ENCODE peak calls at places on chromosome 3, in four cellular contexts. J is HepG2, C is SK-N-SH, H is HCT116. T is an unnamed sample.

GRCh38 chr3:18443670-18444596 is 18.8 kb upstream of the SATB1 start:
- DNase-seq in J (no peak), C (peak; percentile 63), H (no peak), T (no peak)

GRCh38 chr3:13016726-13017255 is 56.4 kb downstream of the IQSEC1 start:
- DNase-seq in H (no peak), C (no peak), J (no peak), T (no peak)

GRCh38 chr3:72597756-72598195 is 250.5 kb downstream of the SHQ1 start:
- DNase-seq in H (no peak), C (peak; percentile 63), J (no peak), T (peak; percentile 11)

GRCh38 chr3:78116874-78117273 is 1077.0 kb downstream of the ROBO2 start:
- DNase-seq in H (no peak), C (no peak), J (no peak), T (no peak)

GRCh38 chr3:196868297-196868661 is 559 bp downstream of the SENP5 start:
- DNase-seq in J (peak; percentile 20), H (no peak), C (peak; percentile 60), T (peak; percentile 48)

GRCh38 chr3:56467801-56468183 is 475 bp downstream of the ERC2 start:
- DNase-seq in H (no peak), C (peak; percentile 69), J (no peak), T (no peak)

GRCh38 chr3:139460529-139460928 is 15.8 kb downstream of the RBP2 start:
- DNase-seq in J (no peak), C (no peak), H (no peak), T (no peak)

GRCh38 chr3:117750674-117751073 is 1041.1 kb downstream of the TUSC7 start:
- DNase-seq in C (no peak), H (no peak), J (no peak), T (no peak)

GRCh38 chr3:46845397-46845859 is 17.8 kb downstream of the MYL3 start:
- DNase-seq in H (no peak), J (no peak), C (peak; percentile 90), T (peak; percentile 15)

DNA sequence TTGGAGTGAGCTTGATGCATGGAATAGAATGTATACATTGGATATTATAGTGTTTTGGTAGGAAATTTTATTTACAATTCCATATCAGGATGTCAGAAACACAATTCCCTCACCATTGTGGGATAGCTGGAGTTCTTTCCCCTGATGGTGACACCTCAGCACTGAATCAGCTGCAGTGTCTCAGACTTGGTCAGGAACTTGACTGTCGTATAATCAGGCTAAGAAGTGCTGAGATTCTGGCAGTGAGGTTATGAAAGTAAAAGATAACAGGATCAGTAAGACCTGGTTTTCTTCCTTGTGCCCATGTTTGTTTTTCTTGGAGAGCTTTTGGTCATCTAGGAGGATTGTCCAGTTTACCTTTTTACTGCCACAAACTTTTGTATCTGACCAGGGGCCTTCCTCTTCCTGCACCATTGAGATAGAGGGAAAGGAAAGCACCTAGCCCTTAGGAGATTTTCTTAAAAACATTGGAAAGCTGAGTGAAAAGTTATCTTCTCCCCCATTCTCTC is 27.3 kb upstream of the ST3GAL6 start:
- DNase-seq in H (no peak), C (no peak), J (no peak), T (no peak)
- TF ChIP-seq JUND in H (no peak), C (no peak), J (no peak), T (no peak)

GRCh38 chr3:99356681-99357080 is 281.7 kb upstream of the COL8A1 start:
- DNase-seq in H (no peak), C (no peak), J (no peak), T (no peak)

GRCh38 chr3:99355465-99355864 is 282.9 kb upstream of the COL8A1 start:
- DNase-seq in J (no peak), C (no peak), H (no peak), T (no peak)

GRCh38 chr3:99348451-99348850 is 289.9 kb upstream of the COL8A1 start:
- DNase-seq in C (no peak), J (no peak), H (no peak), T (no peak)

GRCh38 chr3:99352811-99353210 is 285.6 kb upstream of the COL8A1 start:
- DNase-seq in H (no peak), J (no peak), C (no peak), T (no peak)

DNA sequence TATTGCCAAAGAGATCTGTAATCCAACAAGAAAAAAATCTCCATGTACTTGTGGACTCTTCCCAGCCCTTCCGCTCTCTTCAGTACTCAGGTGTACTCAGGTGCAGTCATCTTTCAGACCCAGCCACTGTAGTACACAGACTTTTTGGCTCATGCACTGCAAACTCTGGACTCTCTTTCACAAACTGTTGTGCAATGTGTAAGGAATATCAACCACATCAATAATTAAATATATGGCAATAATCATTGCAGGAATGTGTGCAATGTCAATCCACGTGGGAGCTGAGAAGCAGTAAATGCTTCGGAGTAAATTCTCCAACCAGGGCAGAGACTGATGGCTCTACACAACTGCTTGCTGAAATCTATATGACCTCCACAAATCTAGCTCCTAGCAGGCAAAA is 287.3 kb upstream of the COL8A1 start:
- DNase-seq in H (no peak), J (no peak), C (no peak), T (no peak)
- TF ChIP-seq JUND in H (no peak), J (no peak), C (no peak), T (no peak)

GRCh38 chr3:100492810-100493140 is 356 bp downstream of the TMEM45A start:
- DNase-seq in C (no peak), J (no peak), H (no peak), T (no peak)
- TF ChIP-seq JUND in C (no peak), J (no peak), H (no peak), T (no peak)

DNA sequence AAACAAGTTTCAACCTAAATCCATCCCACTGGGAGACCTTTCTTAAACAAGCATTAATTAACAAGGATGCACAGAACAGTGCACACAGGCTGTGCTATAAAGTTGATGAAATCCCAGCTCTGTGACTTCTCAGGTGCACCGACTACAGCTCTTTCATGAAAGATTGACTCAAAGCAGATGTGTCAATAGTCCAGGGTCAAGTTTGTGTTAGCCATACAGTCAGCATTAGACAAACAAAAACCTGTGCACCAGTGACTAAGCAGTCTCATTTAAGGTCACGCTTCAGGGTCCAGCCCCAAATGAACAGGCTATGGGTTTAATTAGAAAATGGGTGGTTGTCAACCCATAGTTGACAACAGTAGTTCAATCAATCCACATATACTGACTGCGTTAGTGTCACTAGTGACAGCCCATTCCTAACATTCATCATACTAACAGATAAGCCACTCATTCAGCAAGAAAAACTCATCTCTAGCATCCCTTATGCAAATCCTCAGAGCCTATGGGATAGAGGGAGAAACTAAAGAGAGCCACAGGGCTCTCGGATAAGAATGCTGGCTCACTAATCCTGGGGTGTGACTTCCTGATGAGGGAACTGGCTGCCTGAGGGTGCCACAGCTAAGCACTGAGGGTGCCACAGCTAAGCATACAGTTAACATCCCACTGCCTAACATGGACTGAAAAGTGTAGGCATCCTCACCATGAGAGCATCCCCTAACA is 84.1 kb downstream of the WNT5A start:
- DNase-seq in J (peak; percentile 63), C (no peak), H (no peak), T (no peak)
- TF ChIP-seq JUND in J (peak; percentile 11), C (no peak), H (no peak), T (no peak)

DNA sequence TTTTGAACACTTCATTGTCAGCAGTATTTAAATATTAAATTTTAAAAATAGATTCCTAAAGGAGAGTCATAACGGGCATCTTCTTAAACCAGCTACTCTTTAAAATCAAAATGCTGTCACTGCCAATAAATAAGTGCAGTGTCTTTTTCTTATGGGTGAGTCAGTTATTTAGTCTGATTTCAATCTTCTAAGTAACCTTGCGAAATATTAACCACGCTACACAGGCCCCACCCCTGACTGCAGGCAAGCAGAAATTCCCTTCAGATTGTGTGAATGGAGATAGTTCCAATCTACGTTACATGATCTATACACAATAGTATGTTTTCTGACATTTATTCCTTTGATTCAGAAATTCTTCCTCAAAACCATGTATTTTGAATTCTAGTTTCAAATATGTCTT is 141.5 kb downstream of the GADL1 start:
- DNase-seq in J (peak; percentile 21), H (no peak), C (no peak), T (no peak)
- TF ChIP-seq JUND in J (no peak), H (peak; percentile 21), C (peak; percentile 6), T (no peak)

T was measured in T47D.